ENCODE peak calls at places on chromosomes 13 and 19, in nine cellular contexts. R is choroid plexus epithelial cell, K is mucosa of descending colon, V is GM12865, T is upper lobe of left lung, U is mesothelial cell of epicardium, Y is fibroblast of pulmonary artery, F is pancreas, H is PC-3. A is an unnamed sample.

GRCh38 chr19:17686592-17687042 is 1.5 kb downstream of the UNC13A start:
- DNase-seq in R (peak), K (no peak), V (no peak), T (no peak), U (no peak), Y (peak), F (no peak), H (peak), A (no peak)

GRCh38 chr19:12796146-12797071 is 5.1 kb downstream of the JUNB start:
- DNase-seq in R (peak), K (peak), V (peak), T (peak), U (peak), Y (peak), F (peak), H (peak), A (peak)

GRCh38 chr13:112894673-112895481 is 74.1 kb upstream of the MCF2L start:
- DNase-seq in R (no peak), K (peak), V (no peak), T (no peak), U (no peak), Y (no peak), F (peak), H (no peak), A (no peak)

GRCh38 chr13:49679244-49679643 is 12.0 kb downstream of the EBPL start:
- DNase-seq in R (peak), K (no peak), V (peak), T (no peak), U (no peak), Y (peak), F (no peak), H (no peak), A (peak)

GRCh38 chr19:56174550-56174949 is 1.3 kb upstream of the GALP start:
- DNase-seq in R (no peak), K (no peak), V (no peak), T (no peak), U (no peak), Y (no peak), F (no peak), H (no peak), A (no peak)

GRCh38 chr19:10139952-10140351 is 20.3 kb upstream of the EIF3G start:
- DNase-seq in R (no peak), K (no peak), V (no peak), T (no peak), U (no peak), Y (no peak), F (no peak), H (no peak), A (no peak)

GRCh38 chr13:110306960-110307696 is at the start of the genes COL4A1 and COL4A2:
- DNase-seq in R (peak), K (peak), V (no peak), T (no peak), U (peak), Y (peak), F (peak), H (peak), A (no peak)

GRCh38 chr19:38095411-38096308 is 128.4 kb downstream of the DPF1 start:
- DNase-seq in R (peak), K (peak), V (peak), T (peak), U (peak), Y (peak), F (peak), H (peak), A (peak)

DNA sequence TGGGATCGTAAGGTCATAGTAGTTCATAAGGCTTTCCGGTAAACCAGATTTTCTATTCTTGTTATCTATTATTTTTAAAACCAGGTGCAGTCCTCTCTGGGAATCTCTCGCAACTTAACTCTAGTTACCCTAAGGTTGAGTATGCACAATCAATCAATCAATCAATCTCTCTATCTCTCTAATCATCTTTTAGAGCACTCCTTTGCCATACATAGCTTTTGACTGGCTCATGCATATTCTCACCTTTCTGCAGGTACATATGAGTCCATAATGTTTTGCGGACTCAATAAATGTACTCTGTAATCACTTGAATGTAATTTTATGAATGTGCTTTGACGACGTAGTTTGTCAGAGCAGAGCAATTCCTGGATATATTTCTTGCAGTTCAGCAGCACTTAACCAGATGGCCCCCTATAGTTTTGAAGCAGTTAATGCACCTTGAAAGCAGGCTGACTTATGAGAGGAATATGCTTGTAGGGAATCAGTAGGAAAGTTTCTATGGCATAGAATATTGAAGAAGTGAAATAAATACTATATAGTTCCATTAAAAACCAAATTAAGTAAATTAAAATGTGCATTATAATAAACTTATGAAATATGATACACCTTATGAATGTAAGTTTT is 524.7 kb downstream of the GPC5 start:
- DNase-seq in R (peak), K (no peak), V (no peak), T (no peak), U (no peak), Y (peak), F (no peak), H (no peak), A (no peak)
- TF ChIP-seq CTCF in R (no peak), K (no peak), V (peak), T (no peak), U (peak), Y (no peak), F (no peak), H (no peak), A (no peak)

DNA sequence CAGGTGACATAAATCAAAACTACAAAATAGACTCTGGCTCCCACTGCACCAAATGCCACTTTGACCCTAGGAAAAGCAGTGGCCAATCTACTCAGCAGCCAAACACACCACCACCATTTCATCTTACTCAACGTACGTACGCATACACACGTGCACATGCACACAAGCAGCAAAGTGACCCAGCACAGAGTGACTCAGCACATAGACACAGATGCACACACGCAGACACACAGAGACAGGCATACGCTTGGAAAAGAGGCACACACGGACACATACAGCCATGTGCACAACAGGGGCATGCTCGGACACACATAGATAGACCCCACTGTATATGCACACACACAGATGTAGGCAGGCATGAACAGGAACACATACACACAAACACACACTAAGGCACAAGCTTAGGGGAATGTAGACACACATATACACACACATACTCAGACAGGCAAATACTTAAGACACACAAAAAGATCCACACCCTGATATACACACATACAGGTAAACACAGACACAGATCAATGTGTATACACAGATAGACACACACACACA is 37.3 kb downstream of the PEPD start:
- DNase-seq in R (no peak), K (no peak), V (no peak), T (no peak), U (no peak), Y (no peak), F (no peak), H (no peak), A (no peak)
- TF ChIP-seq CTCF in R (no peak), K (no peak), V (no peak), T (no peak), U (no peak), Y (no peak), F (no peak), H (no peak), A (no peak)

DNA sequence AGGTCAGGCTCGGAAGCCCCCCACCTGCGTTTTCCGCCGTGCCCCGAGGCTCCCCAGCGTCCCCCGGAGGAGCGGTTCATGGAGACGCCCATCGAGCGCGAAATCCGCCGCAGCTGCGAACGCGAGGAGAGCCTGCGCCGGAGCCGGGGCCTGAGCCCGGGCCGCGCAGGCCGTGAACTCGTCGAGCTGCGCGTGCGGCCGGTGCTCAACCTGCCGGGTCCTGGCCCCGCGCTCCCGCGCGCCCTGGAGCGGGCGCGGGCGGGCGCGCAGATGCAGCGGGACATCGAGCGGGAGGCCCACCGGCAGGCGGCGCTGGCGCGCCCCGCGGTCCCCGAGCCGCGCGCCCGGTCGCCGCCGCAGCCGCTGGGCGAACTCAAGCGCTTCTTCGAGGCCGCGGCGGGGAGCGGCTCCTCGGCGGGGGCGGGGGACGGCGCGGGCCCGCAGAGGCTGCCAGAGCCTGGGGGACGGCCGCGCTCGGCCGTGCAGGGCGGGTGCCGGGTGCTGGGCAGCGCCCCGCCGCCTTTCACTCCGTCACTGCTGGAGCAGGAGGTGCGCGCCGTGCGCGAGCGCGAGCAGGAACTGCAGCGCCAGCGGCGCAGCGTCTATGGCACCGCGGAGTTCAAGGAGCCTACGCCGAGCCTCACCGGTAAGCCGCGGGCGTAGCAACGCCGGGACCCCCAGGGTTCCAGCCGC is 792 bp downstream of the MISP3 start:
- DNase-seq in R (peak), K (peak), V (peak), T (peak), U (peak), Y (peak), F (peak), H (peak), A (peak)
- TF ChIP-seq CTCF in R (peak), K (peak), V (peak), T (peak), U (peak), Y (peak), F (no peak), H (peak), A (peak)

DNA sequence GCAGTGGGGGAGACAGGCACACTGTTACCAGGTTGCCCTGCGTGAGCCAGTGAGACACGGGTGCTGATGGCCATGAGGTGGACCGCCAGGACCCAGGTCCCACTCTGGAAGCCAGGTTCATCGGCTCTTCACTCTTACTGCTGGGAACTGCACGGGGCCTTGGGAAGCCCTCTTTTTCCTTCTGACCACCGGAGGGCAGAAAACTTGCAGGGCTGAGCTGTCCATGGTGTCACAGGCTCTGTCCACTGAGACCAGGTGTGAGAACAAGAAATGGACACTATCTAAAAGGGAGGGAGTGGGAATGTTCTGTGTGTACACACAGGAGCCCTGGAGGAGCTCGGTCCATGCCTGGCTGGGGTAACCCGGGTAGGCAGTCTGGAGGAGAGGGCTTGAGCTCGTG is 93.4 kb downstream of the UQCRFS1 start:
- DNase-seq in R (no peak), K (no peak), V (no peak), T (no peak), U (no peak), Y (no peak), F (no peak), H (no peak), A (no peak)
- TF ChIP-seq CTCF in R (no peak), K (no peak), V (no peak), T (no peak), U (no peak), Y (no peak), F (no peak), H (no peak), A (no peak)

DNA sequence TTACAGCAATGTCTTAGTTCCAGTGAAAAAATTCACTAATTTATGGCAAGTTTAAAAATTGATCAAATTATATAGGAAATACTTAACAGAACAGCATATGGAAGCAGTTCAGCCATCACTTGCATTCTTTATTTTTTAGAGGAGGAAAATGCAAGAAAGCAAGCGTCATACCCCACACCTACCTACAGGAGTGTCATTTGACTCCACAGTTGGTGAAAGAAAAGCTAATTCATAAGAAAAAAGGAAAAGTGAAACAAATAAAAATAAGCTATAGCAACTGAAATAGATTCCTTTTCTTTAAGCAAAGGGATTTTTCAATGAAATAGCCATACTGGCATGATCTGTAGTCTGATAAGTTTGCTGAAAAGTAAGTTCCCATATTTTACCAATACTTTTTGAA is 111.0 kb downstream of the DOCK9 start:
- DNase-seq in R (no peak), K (no peak), V (no peak), T (no peak), U (no peak), Y (no peak), F (no peak), H (no peak), A (no peak)
- TF ChIP-seq CTCF in R (no peak), K (no peak), V (no peak), T (no peak), U (peak), Y (peak), F (no peak), H (no peak), A (no peak)

DNA sequence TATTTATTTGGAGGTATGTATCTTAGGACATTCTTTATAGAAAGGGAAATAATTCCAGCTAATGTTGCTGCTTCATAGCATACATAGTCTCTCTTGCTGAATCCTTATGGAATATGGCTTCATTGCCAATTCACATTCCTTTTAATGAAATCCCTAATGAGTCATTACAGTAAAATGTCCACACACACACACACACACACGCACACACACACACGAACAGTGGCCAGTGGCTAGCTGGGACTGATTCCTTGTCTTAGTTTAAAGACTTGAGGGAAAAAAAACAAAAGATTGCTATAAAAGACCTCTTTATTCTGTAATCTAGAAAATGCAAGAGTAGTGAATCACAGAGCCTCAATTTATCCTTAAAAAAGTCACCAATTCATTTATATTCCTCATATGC is 301.6 kb downstream of the SLITRK6 start:
- DNase-seq in R (peak), K (no peak), V (no peak), T (no peak), U (no peak), Y (peak), F (no peak), H (peak), A (no peak)
- TF ChIP-seq CTCF in R (no peak), K (no peak), V (no peak), T (no peak), U (no peak), Y (no peak), F (no peak), H (no peak), A (no peak)

DNA sequence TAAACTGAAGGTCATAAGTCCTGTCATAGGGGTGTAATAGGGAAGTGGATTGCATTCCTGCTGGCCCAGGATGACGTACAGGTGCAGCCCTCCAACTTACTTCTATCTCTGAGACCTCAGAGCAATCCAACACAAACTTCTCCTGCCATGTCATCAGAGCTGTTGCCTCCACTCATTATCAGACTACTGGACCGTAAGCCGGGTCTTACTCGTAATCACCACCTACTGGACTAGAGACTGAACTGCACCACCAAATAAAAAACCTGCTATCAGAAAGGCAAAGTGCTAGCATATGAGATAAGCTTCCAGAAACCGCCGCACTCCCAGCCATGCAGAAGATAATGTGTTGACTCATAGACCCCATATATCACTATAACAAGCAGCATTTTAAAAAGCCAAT is 102.1 kb downstream of the SLITRK1 start:
- DNase-seq in R (peak), K (no peak), V (peak), T (no peak), U (no peak), Y (peak), F (no peak), H (peak), A (no peak)
- TF ChIP-seq CTCF in R (peak), K (no peak), V (peak), T (no peak), U (no peak), Y (peak), F (peak), H (peak), A (no peak)

DNA sequence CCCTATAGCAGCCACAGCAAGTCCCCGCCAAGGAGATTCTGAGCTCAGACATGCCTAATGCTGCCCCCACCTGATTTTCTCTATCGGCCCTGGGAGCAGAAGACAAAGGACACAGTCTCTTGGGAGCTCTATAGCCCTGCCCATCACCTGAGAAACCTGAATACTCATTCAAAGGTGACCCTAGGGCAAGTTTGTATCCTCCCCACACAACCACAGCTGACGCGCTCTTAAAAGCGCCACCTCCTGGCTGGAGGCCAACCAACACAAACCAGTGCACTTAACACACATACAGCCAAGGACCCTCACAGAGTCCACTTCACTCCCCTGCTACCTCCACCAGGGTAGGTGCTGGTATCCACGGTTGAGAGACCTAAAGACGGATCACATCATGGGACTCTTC is 8.8 kb upstream of the IGFL4 start:
- DNase-seq in R (no peak), K (no peak), V (peak), T (no peak), U (no peak), Y (no peak), F (no peak), H (no peak), A (no peak)
- TF ChIP-seq CTCF in R (no peak), K (no peak), V (peak), T (no peak), U (no peak), Y (no peak), F (no peak), H (peak), A (peak)

GRCh38 chr19:54465367-54466109 is 2.0 kb upstream of the LENG9 start:
- DNase-seq in R (no peak), K (no peak), V (no peak), T (no peak), U (no peak), Y (no peak), F (peak), H (no peak), A (no peak)

GRCh38 chr19:54463531-54464043 is at the start of gene LENG9:
- DNase-seq in R (peak), K (peak), V (peak), T (peak), U (peak), Y (peak), F (peak), H (peak), A (peak)

GRCh38 chr19:54462713-54463530 is 656 bp downstream of the LENG9 start:
- DNase-seq in R (peak), K (peak), V (peak), T (peak), U (peak), Y (peak), F (peak), H (peak), A (peak)

GRCh38 chr19:54464044-54464623 is 556 bp upstream of the LENG9 start:
- DNase-seq in R (peak), K (peak), V (peak), T (peak), U (peak), Y (peak), F (peak), H (peak), A (peak)

DNA sequence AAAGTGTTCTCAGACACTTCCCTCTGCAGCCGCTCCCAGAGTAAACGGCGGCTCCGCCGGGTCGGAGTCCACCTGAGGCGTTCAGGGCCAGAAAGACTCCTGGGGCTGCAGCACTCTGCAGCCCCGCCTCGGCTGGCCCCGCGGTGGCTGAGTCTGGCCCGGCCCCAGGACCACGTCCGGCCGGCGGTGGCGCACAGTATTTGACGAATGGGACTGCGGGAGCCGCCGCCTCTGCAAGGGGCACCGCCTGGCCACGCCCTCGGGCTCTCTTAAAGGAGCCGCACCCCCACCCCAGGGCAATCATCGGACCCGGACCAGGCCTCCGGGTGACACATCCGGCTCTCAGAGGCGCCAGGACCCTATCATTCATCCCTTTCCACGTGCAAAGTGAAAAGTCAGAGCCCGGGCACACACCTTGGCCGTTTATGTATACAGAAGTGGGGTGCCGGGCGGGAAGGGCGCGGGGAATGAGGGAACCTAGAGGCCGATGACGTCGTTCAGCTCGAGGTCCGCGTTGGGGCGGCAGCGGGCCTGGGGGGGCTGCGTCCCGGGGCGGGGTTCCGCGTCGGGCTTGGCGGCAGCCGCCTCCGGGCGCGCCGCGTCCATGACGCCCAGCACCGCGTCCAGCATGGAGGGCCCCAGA is 1.2 kb upstream of the LENG9 start:
- DNase-seq in R (peak), K (peak), V (peak), T (peak), U (no peak), Y (peak), F (peak), H (peak), A (peak)
- TF ChIP-seq CTCF in R (no peak), K (peak), V (no peak), T (peak), U (no peak), Y (no peak), F (no peak), H (no peak), A (no peak)